ENCODE peak calls at places on chromosome 5, in eight cellular contexts. One of them, this sample, is unnamed.

GRCh38 chr5:59423021-59423420 is 470.5 kb downstream of the PDE4D start:
- DNase-seq in colonic mucosa: no peak
- DNase-seq in fibroblast of lung: peak; percentile 37
- DNase-seq in IMR-90: no peak
- DNase-seq in transverse colon: no peak
- DNase-seq in ascending aorta: no peak
- DNase-seq in OCI-LY7: no peak
- DNase-seq in AG04450: no peak
- DNase-seq in this sample: no peak

GRCh38 chr5:26232706-26233105 is 805.7 kb downstream of the CDH9 start:
- DNase-seq in IMR-90: no peak
- DNase-seq in OCI-LY7: no peak
- DNase-seq in transverse colon: no peak
- DNase-seq in fibroblast of lung: no peak
- DNase-seq in AG04450: no peak
- DNase-seq in ascending aorta: no peak
- DNase-seq in colonic mucosa: no peak
- DNase-seq in this sample: no peak

GRCh38 chr5:148491015-148491792 is 107.4 kb downstream of the FBXO38 start:
- DNase-seq in transverse colon: no peak
- DNase-seq in colonic mucosa: no peak
- DNase-seq in AG04450: no peak
- DNase-seq in IMR-90: no peak
- DNase-seq in fibroblast of lung: no peak
- DNase-seq in ascending aorta: no peak
- DNase-seq in OCI-LY7: no peak
- DNase-seq in this sample: no peak

GRCh38 chr5:177378884-177379883 is 5.0 kb upstream of the SLC34A1 start:
- DNase-seq in colonic mucosa: no peak
- DNase-seq in ascending aorta: no peak
- DNase-seq in fibroblast of lung: peak; percentile 92
- DNase-seq in transverse colon: no peak
- DNase-seq in OCI-LY7: no peak
- DNase-seq in IMR-90: peak; percentile 97
- DNase-seq in AG04450: peak; percentile 82
- DNase-seq in this sample: no peak

GRCh38 chr5:67246108-67246507 is 49.5 kb upstream of the CD180 start:
- DNase-seq in AG04450: peak; percentile 68
- DNase-seq in transverse colon: no peak
- DNase-seq in IMR-90: peak; percentile 82
- DNase-seq in OCI-LY7: peak; percentile 77
- DNase-seq in ascending aorta: no peak
- DNase-seq in fibroblast of lung: peak; percentile 70
- DNase-seq in colonic mucosa: peak; percentile 42
- DNase-seq in this sample: peak; percentile 50

GRCh38 chr5:139954022-139954421 is 89.1 kb downstream of the NRG2 start:
- DNase-seq in ascending aorta: no peak
- DNase-seq in colonic mucosa: no peak
- DNase-seq in fibroblast of lung: no peak
- DNase-seq in transverse colon: no peak
- DNase-seq in OCI-LY7: no peak
- DNase-seq in IMR-90: no peak
- DNase-seq in AG04450: no peak
- DNase-seq in this sample: no peak

GRCh38 chr5:95958308-95959014 is 3.2 kb downstream of the ELL2 start:
- DNase-seq in transverse colon: peak; percentile 27
- DNase-seq in ascending aorta: no peak
- DNase-seq in colonic mucosa: no peak
- DNase-seq in AG04450: no peak
- DNase-seq in fibroblast of lung: peak; percentile 54
- DNase-seq in OCI-LY7: no peak
- DNase-seq in IMR-90: peak; percentile 54
- DNase-seq in this sample: no peak

GRCh38 chr5:138985256-138985655 is 110.1 kb upstream of the LRRTM2 start:
- DNase-seq in fibroblast of lung: peak; percentile 72
- DNase-seq in ascending aorta: no peak
- DNase-seq in transverse colon: no peak
- DNase-seq in OCI-LY7: no peak
- DNase-seq in AG04450: no peak
- DNase-seq in IMR-90: peak; percentile 44
- DNase-seq in colonic mucosa: no peak
- DNase-seq in this sample: no peak

GRCh38 chr5:179393078-179393477 is 47.8 kb upstream of the ADAMTS2 start:
- DNase-seq in colonic mucosa: no peak
- DNase-seq in IMR-90: peak; percentile 80
- DNase-seq in OCI-LY7: no peak
- DNase-seq in AG04450: no peak
- DNase-seq in ascending aorta: no peak
- DNase-seq in fibroblast of lung: peak; percentile 33
- DNase-seq in transverse colon: no peak
- DNase-seq in this sample: no peak

GRCh38 chr5:137320056-137321045 is 178.8 kb downstream of the SPOCK1 start:
- DNase-seq in OCI-LY7: peak; percentile 46
- DNase-seq in transverse colon: no peak
- DNase-seq in IMR-90: peak; percentile 51
- DNase-seq in AG04450: peak; percentile 8
- DNase-seq in fibroblast of lung: peak; percentile 75
- DNase-seq in colonic mucosa: peak; percentile 40
- DNase-seq in ascending aorta: no peak
- DNase-seq in this sample: no peak

GRCh38 chr5:77218263-77218662 is 7.8 kb downstream of the PDE8B start:
- DNase-seq in transverse colon: no peak
- DNase-seq in colonic mucosa: no peak
- DNase-seq in ascending aorta: no peak
- DNase-seq in fibroblast of lung: no peak
- DNase-seq in OCI-LY7: peak; percentile 3
- DNase-seq in AG04450: no peak
- DNase-seq in IMR-90: no peak
- DNase-seq in this sample: no peak

GRCh38 chr5:138697720-138698360 is 55.4 kb upstream of the CTNNA1 start:
- DNase-seq in colonic mucosa: no peak
- DNase-seq in IMR-90: no peak
- DNase-seq in OCI-LY7: no peak
- DNase-seq in AG04450: no peak
- DNase-seq in fibroblast of lung: no peak
- DNase-seq in ascending aorta: no peak
- DNase-seq in transverse colon: no peak
- DNase-seq in this sample: no peak

GRCh38 chr5:62029303-62029702 is 276.7 kb upstream of the KIF2A start:
- DNase-seq in colonic mucosa: no peak
- DNase-seq in AG04450: no peak
- DNase-seq in IMR-90: no peak
- DNase-seq in ascending aorta: no peak
- DNase-seq in transverse colon: no peak
- DNase-seq in fibroblast of lung: peak; percentile 11
- DNase-seq in OCI-LY7: no peak
- DNase-seq in this sample: no peak

GRCh38 chr5:61313960-61314681 is 17.9 kb upstream of the ZSWIM6 start:
- DNase-seq in AG04450: peak; percentile 63
- DNase-seq in fibroblast of lung: peak; percentile 94
- DNase-seq in transverse colon: no peak
- DNase-seq in ascending aorta: peak; percentile 40
- DNase-seq in IMR-90: peak; percentile 94
- DNase-seq in OCI-LY7: no peak
- DNase-seq in colonic mucosa: no peak
- DNase-seq in this sample: no peak

GRCh38 chr5:147348046-147348445 is 113.2 kb downstream of the STK32A start:
- DNase-seq in fibroblast of lung: peak; percentile 51
- DNase-seq in IMR-90: peak; percentile 34
- DNase-seq in OCI-LY7: no peak
- DNase-seq in colonic mucosa: no peak
- DNase-seq in AG04450: no peak
- DNase-seq in ascending aorta: no peak
- DNase-seq in transverse colon: no peak
- DNase-seq in this sample: no peak

GRCh38 chr5:16453609-16454008 is 12.0 kb downstream of the ZNF622 start:
- DNase-seq in ascending aorta: no peak
- DNase-seq in OCI-LY7: no peak
- DNase-seq in transverse colon: no peak
- DNase-seq in AG04450: no peak
- DNase-seq in colonic mucosa: no peak
- DNase-seq in fibroblast of lung: no peak
- DNase-seq in IMR-90: no peak
- DNase-seq in this sample: no peak

GRCh38 chr5:78127875-78128274 is 166.6 kb downstream of the AP3B1 start:
- DNase-seq in colonic mucosa: no peak
- DNase-seq in OCI-LY7: peak; percentile 23
- DNase-seq in AG04450: no peak
- DNase-seq in ascending aorta: no peak
- DNase-seq in IMR-90: no peak
- DNase-seq in fibroblast of lung: no peak
- DNase-seq in transverse colon: no peak
- DNase-seq in this sample: no peak

GRCh38 chr5:6464441-6464840 is 15.8 kb downstream of the UBE2QL1 start:
- DNase-seq in ascending aorta: no peak
- DNase-seq in AG04450: no peak
- DNase-seq in transverse colon: no peak
- DNase-seq in fibroblast of lung: no peak
- DNase-seq in IMR-90: no peak
- DNase-seq in colonic mucosa: no peak
- DNase-seq in OCI-LY7: no peak
- DNase-seq in this sample: no peak

GRCh38 chr5:44774279-44774880 is 34.4 kb upstream of the MRPS30 start:
- DNase-seq in OCI-LY7: peak; percentile 42
- DNase-seq in fibroblast of lung: peak; percentile 56
- DNase-seq in ascending aorta: no peak
- DNase-seq in colonic mucosa: no peak
- DNase-seq in AG04450: peak; percentile 6
- DNase-seq in transverse colon: no peak
- DNase-seq in IMR-90: peak; percentile 52
- DNase-seq in this sample: peak; percentile 14

DNA sequence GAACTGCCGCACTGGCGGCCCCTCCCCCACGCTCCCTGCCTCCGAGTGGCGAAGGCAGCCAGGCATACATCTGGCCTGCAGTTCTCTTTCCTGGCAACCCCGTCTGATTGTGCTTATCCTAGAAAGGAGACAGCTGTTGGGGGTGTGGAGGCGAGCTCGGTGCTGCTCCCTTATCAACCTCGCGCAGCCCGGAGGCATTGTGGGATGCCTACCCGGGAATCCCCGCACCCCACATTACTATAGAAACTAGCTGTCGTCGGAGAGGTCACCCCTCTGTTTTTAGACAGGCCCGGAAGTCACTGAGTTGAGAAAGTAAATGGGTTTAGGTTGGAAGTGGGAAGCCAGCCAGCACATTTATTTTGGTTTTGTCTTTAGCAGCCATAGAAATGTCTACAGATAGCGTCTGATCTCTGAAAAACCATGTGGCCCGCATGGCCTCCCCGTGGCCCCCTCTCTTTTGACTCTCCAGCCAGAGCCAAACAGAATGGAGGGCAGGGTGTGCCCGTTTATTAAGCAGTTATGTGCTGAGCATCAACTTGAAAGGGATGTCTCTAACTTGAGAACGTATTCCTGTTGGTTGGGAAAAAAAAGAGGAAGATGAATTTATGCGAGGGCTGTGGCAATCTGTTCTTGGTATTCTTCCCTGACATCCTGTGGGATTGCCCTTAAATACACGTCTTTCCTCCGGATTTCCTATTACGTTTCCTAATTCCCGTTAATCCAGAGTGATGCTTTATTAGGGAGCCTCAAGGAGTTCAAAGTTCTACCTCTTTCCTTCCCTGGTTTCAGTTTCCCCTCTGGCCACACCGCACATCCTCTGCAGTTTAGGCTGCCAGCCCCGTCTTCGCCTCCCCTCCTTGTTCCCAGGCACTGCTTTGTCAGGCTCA is 3.9 kb downstream of the STC2 start:
- DNase-seq in IMR-90: peak; percentile 89
- DNase-seq in ascending aorta: peak; percentile 31
- DNase-seq in AG04450: peak; percentile 90
- DNase-seq in OCI-LY7: no peak
- DNase-seq in colonic mucosa: peak; percentile 83
- DNase-seq in transverse colon: peak; percentile 81
- DNase-seq in fibroblast of lung: peak; percentile 79
- DNase-seq in this sample: no peak
- H3K4me3 ChIP-seq in IMR-90: peak overlapping the region; percentile 89
- H3K4me3 ChIP-seq in ascending aorta: peak overlapping the region; percentile 12
- H3K4me3 ChIP-seq in AG04450: peak overlapping the region; percentile 96
- H3K4me3 ChIP-seq in OCI-LY7: no peak overlapping the region
- H3K4me3 ChIP-seq in colonic mucosa: no peak overlapping the region
- H3K4me3 ChIP-seq in transverse colon: no peak overlapping the region
- H3K4me3 ChIP-seq in fibroblast of lung: peak overlapping the region; percentile 79
- H3K4me3 ChIP-seq in this sample: no peak overlapping the region

GRCh38 chr5:135138116-135138850 is 104.3 kb upstream of the PITX1 start:
- DNase-seq in ascending aorta: no peak
- DNase-seq in transverse colon: no peak
- DNase-seq in IMR-90: peak; percentile 32
- DNase-seq in OCI-LY7: no peak
- DNase-seq in fibroblast of lung: no peak
- DNase-seq in colonic mucosa: no peak
- DNase-seq in AG04450: no peak
- DNase-seq in this sample: no peak
- TF ChIP-seq CTCF in ascending aorta: no peak
- TF ChIP-seq CTCF in transverse colon: no peak
- TF ChIP-seq CTCF in IMR-90: no peak
- TF ChIP-seq CTCF in OCI-LY7: no peak
- TF ChIP-seq CTCF in fibroblast of lung: no peak
- TF ChIP-seq CTCF in colonic mucosa: no peak
- TF ChIP-seq CTCF in AG04450: no peak
- TF ChIP-seq CTCF in this sample: no peak

GRCh38 chr5:125409496-125410351 is 663.3 kb upstream of the ZNF608 start:
- DNase-seq in OCI-LY7: no peak
- DNase-seq in transverse colon: no peak
- DNase-seq in IMR-90: peak; percentile 7
- DNase-seq in AG04450: no peak
- DNase-seq in ascending aorta: no peak
- DNase-seq in fibroblast of lung: peak; percentile 68
- DNase-seq in colonic mucosa: peak; percentile 20
- DNase-seq in this sample: peak; percentile 72

GRCh38 chr5:125412051-125412560 is 665.7 kb upstream of the ZNF608 start:
- DNase-seq in ascending aorta: no peak
- DNase-seq in AG04450: no peak
- DNase-seq in fibroblast of lung: peak; percentile 60
- DNase-seq in colonic mucosa: peak; percentile 45
- DNase-seq in IMR-90: no peak
- DNase-seq in transverse colon: peak; percentile 36
- DNase-seq in OCI-LY7: peak; percentile 45
- DNase-seq in this sample: no peak

GRCh38 chr5:125411163-125412050 is 665.0 kb upstream of the ZNF608 start:
- DNase-seq in fibroblast of lung: peak; percentile 79
- DNase-seq in AG04450: no peak
- DNase-seq in IMR-90: peak; percentile 39
- DNase-seq in OCI-LY7: peak; percentile 16
- DNase-seq in transverse colon: peak; percentile 33
- DNase-seq in ascending aorta: no peak
- DNase-seq in colonic mucosa: peak; percentile 72
- DNase-seq in this sample: no peak

GRCh38 chr5:125409101-125409495 is 662.7 kb upstream of the ZNF608 start:
- DNase-seq in ascending aorta: no peak
- DNase-seq in IMR-90: peak; percentile 18
- DNase-seq in fibroblast of lung: no peak
- DNase-seq in transverse colon: peak; percentile 12
- DNase-seq in colonic mucosa: no peak
- DNase-seq in AG04450: no peak
- DNase-seq in OCI-LY7: no peak
- DNase-seq in this sample: no peak

GRCh38 chr5:125410501-125411162 is 664.2 kb upstream of the ZNF608 start:
- DNase-seq in AG04450: no peak
- DNase-seq in ascending aorta: no peak
- DNase-seq in colonic mucosa: no peak
- DNase-seq in fibroblast of lung: peak; percentile 90
- DNase-seq in OCI-LY7: no peak
- DNase-seq in transverse colon: no peak
- DNase-seq in IMR-90: peak; percentile 67
- DNase-seq in this sample: no peak
- H3K4me3 ChIP-seq in AG04450: no peak overlapping the region
- H3K4me3 ChIP-seq in ascending aorta: peak overlapping the region; percentile 48
- H3K4me3 ChIP-seq in colonic mucosa: no peak overlapping the region
- H3K4me3 ChIP-seq in fibroblast of lung: no peak overlapping the region
- H3K4me3 ChIP-seq in OCI-LY7: no peak overlapping the region
- H3K4me3 ChIP-seq in transverse colon: no peak overlapping the region
- H3K4me3 ChIP-seq in IMR-90: no peak overlapping the region
- H3K4me3 ChIP-seq in this sample: no peak overlapping the region

GRCh38 chr5:142014911-142015584 is 2.2 kb upstream of the GNPDA1 start:
- DNase-seq in IMR-90: peak; percentile 62
- DNase-seq in fibroblast of lung: peak; percentile 73
- DNase-seq in ascending aorta: no peak
- DNase-seq in colonic mucosa: peak; percentile 39
- DNase-seq in OCI-LY7: peak; percentile 82
- DNase-seq in transverse colon: no peak
- DNase-seq in AG04450: no peak
- DNase-seq in this sample: peak; percentile 14
- TF ChIP-seq CTCF in IMR-90: peak; percentile 51
- TF ChIP-seq CTCF in fibroblast of lung: peak; percentile 44
- TF ChIP-seq CTCF in ascending aorta: peak; percentile 50
- TF ChIP-seq CTCF in colonic mucosa: peak; percentile 38
- TF ChIP-seq CTCF in OCI-LY7: peak; percentile 83
- TF ChIP-seq CTCF in transverse colon: peak; percentile 45
- TF ChIP-seq CTCF in AG04450: peak; percentile 42
- TF ChIP-seq CTCF in this sample: peak; percentile 51